ENCODE peak calls at places on chromosomes 16 and 17, in ten cellular contexts. B is AG04450; I is ovary; N is BE2C; A is GM20000; X is activated CD8-positive, alpha-beta T cell treated with anti-CD3 and anti-CD28 coated beads for 36 hours; J is WTC11; Y is fibroblast of mammary gland; Q is heart left ventricle; U is neural progenitor cell. C is an unnamed sample.

GRCh38 chr17:45368661-45369060 is 51.8 kb upstream of the MAP3K14 start:
- DNase-seq in Y (peak), I (no peak), U (no peak), X (no peak), Q (no peak), A (no peak), B (peak), N (no peak), J (no peak), C (no peak)

GRCh38 chr17:48718781-48719641 is 3.3 kb downstream of the PRAC1 start:
- DNase-seq in N (no peak), Y (no peak), X (no peak), U (peak), B (no peak), Q (no peak), A (peak), J (peak), I (no peak), C (no peak)

GRCh38 chr17:71378036-71378435 is 742.8 kb upstream of the SOX9 start:
- DNase-seq in Y (no peak), X (no peak), I (no peak), N (no peak), U (no peak), A (no peak), B (no peak), J (no peak), Q (no peak), C (no peak)

GRCh38 chr17:38628441-38628840 is 22.7 kb upstream of the SRCIN1 start:
- DNase-seq in Y (peak), B (no peak), Q (no peak), U (no peak), I (no peak), J (peak), N (peak), X (peak), A (peak), C (no peak)

GRCh38 chr17:9557846-9558245 is 17.8 kb downstream of the STX8 start:
- DNase-seq in Q (no peak), N (no peak), X (no peak), J (no peak), U (no peak), I (no peak), B (no peak), A (no peak), Y (peak), C (no peak)

GRCh38 chr16:72793017-72793416 is 254.9 kb downstream of the ZFHX3 start:
- DNase-seq in X (no peak), B (no peak), Y (no peak), A (no peak), U (no peak), I (no peak), N (no peak), J (no peak), Q (no peak), C (no peak)

GRCh38 chr16:35399133-35399532 is 1939.7 kb downstream of the TP53TG3F start:
- DNase-seq in J (no peak), Q (no peak), A (no peak), U (no peak), Y (no peak), X (no peak), I (no peak), N (no peak), B (no peak), C (no peak)

GRCh38 chr16:86222541-86222940 is 287.8 kb upstream of the FOXF1 start:
- DNase-seq in N (no peak), X (no peak), U (peak), I (no peak), B (peak), Q (no peak), Y (peak), A (no peak), J (no peak), C (no peak)

GRCh38 chr17:57927048-57927723 is 28.0 kb downstream of the CUEDC1 start:
- DNase-seq in J (no peak), I (no peak), X (no peak), A (no peak), N (no peak), Q (no peak), Y (peak), B (no peak), U (peak), C (peak)

GRCh38 chr16:50676684-50677225 is 4.4 kb downstream of the SNX20 start:
- DNase-seq in I (no peak), U (no peak), X (no peak), J (no peak), A (no peak), Y (no peak), Q (no peak), B (no peak), N (no peak), C (no peak)

GRCh38 chr16:85798283-85798776 is 1.0 kb downstream of the EMC8 start:
- DNase-seq in N (no peak), X (no peak), Q (no peak), Y (no peak), U (peak), I (no peak), B (no peak), J (no peak), A (no peak), C (peak)

GRCh38 chr17:45955326-45955725 is 43.7 kb upstream of the STH start:
- DNase-seq in B (no peak), N (no peak), X (no peak), A (no peak), U (no peak), Y (no peak), Q (no peak), J (no peak), I (no peak), C (no peak)

GRCh38 chr16:3137267-3137666 is 2.4 kb downstream of the ZNF213 start:
- DNase-seq in Q (no peak), J (no peak), X (no peak), U (no peak), A (no peak), Y (no peak), N (no peak), I (no peak), B (no peak), C (no peak)

GRCh38 chr17:3647769-3648540 is 11.4 kb downstream of the CTNS start:
- DNase-seq in Y (peak), U (peak), Q (no peak), J (peak), I (no peak), N (peak), A (no peak), X (peak), B (no peak), C (peak)

GRCh38 chr17:50834786-50835562 is 412 bp upstream of the WFIKKN2 start:
- DNase-seq in B (peak), Y (peak), X (no peak), U (peak), I (peak), Q (no peak), A (no peak), J (no peak), N (no peak), C (no peak)

GRCh38 chr16:15636392-15636873 is 6.5 kb downstream of the MARF1 start:
- DNase-seq in U (no peak), Y (no peak), N (no peak), I (no peak), B (no peak), A (peak), J (no peak), X (peak), Q (no peak), C (no peak)

GRCh38 chr16:84746875-84747274 is 47.1 kb downstream of the USP10 start:
- DNase-seq in X (no peak), I (no peak), Q (no peak), J (no peak), Y (no peak), U (no peak), B (no peak), A (no peak), N (no peak), C (no peak)
- TF ChIP-seq CTCF in X (peak), I (no peak), Q (no peak), J (no peak), Y (peak), U (peak), B (peak), A (no peak), N (peak), C (peak)

GRCh38 chr17:17784599-17785264 is 52.1 kb downstream of the SREBF1 start:
- DNase-seq in X (peak), N (peak), Y (no peak), U (peak), J (no peak), B (no peak), I (peak), Q (no peak), A (no peak), C (no peak)

GRCh38 chr17:17781591-17782424 is 55.0 kb downstream of the SREBF1 start:
- DNase-seq in B (no peak), Y (peak), I (peak), A (peak), Q (peak), X (peak), J (peak), N (peak), U (peak), C (peak)

GRCh38 chr17:17782425-17783120 is 54.2 kb downstream of the SREBF1 start:
- DNase-seq in Y (no peak), B (no peak), I (peak), N (no peak), J (peak), X (peak), Q (peak), A (peak), U (peak), C (no peak)

GRCh38 chr17:17783825-17784598 is 52.8 kb downstream of the SREBF1 start:
- DNase-seq in U (peak), N (peak), A (no peak), I (peak), B (no peak), X (peak), Q (peak), J (peak), Y (peak), C (no peak)

DNA sequence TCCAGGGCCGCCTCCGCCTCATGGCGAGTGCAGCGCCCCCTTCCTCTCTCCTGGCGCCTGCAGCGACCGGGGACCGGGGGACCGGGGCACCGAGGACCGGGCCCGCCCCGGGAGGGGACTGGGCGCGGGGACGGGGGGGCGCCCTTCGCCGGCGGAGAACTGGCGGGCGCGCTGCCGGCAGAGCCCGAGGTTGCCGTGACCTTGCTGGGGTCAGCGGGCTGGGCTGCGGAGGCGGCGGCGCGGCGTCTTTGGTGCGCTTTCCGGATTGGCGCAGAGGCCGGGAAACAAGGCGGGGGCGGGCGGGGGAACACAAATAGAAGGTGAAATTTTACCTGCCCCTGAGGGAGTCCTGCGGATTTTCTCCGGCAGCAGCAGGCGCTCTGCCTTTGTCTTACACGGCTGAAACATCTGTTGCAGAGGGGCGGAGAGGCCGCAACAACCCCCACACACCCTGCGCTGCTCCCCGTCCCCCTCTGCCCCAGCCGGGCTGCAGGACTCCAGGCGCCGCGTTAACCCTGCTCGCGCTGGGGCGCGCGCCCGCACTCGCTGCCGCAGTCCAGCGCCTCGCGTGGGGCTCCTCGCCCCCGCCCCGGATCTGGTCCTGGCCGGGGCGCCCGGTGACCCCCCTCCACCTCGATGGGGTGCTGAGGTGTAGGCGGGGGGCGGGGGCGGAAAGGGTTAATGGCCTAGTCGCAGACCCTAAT is 53.5 kb downstream of the SREBF1 start:
- DNase-seq in I (peak), Q (peak), U (peak), J (peak), A (peak), B (no peak), X (peak), N (peak), Y (peak), C (peak)
- TF ChIP-seq CTCF in I (no peak), Q (no peak), U (peak), J (no peak), A (peak), B (peak), X (peak), N (peak), Y (no peak), C (no peak)

DNA sequence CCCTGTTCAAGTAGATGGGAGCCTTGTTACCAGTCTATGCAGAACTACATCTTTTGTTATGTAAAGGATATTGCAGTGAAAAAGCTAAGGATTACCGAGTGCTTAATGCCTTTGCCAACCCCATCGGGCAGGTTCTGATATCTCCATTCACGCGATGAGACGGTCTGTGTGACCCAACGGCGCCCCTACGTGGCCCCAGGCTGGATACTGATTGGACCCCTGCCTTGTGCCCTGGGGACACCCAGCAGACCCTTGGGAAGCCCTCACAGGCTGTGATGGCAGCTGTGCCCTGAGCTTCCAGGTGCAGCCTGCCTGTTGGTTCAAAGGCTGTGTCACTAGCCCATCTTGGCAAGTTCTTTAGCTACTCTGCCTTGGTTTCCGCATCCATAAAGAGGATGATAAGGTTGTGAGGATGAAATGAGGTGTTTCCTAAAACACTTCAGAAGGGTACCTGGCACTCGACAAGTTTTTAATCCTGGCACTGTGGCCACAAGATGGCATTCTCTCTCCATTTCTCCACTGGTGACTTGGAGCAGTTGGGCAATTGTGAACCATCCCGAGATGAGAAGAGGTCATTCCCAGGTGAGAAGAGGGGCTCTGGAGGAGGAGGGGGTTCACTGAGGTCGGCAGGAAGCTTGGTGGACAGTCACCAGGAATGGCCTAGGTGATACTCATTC is 33.6 kb downstream of the HAPSTR1 start:
- DNase-seq in Y (no peak), X (no peak), A (no peak), N (no peak), Q (no peak), J (peak), U (no peak), I (no peak), B (no peak), C (no peak)
- TF ChIP-seq CTCF in Y (no peak), X (no peak), A (no peak), N (peak), Q (no peak), J (no peak), U (no peak), I (no peak), B (no peak), C (no peak)

GRCh38 chr17:64497565-64498035 is 746 bp upstream of the POLG2 start:
- DNase-seq in J (no peak), X (no peak), N (no peak), B (no peak), Y (no peak), U (no peak), A (no peak), Q (no peak), I (no peak), C (no peak)
- TF ChIP-seq CTCF in J (peak), X (no peak), N (no peak), B (no peak), Y (no peak), U (no peak), A (no peak), Q (no peak), I (peak), C (no peak)

GRCh38 chr16:22194707-22195444 is 11.2 kb upstream of the EEF2K start:
- DNase-seq in J (no peak), B (no peak), Q (no peak), U (no peak), N (no peak), A (no peak), I (no peak), X (peak), Y (no peak), C (no peak)

GRCh38 chr16:22195695-22196558 is 10.2 kb upstream of the EEF2K start:
- DNase-seq in B (peak), Y (peak), N (peak), Q (peak), U (peak), X (peak), I (peak), A (peak), J (peak), C (peak)

GRCh38 chr16:22195445-22195694 is 10.7 kb upstream of the EEF2K start:
- DNase-seq in J (no peak), Y (no peak), N (no peak), Q (no peak), X (no peak), A (no peak), I (no peak), U (no peak), B (no peak), C (no peak)

GRCh38 chr16:22202261-22202637 is 3.8 kb upstream of the EEF2K start:
- DNase-seq in Y (no peak), I (no peak), X (no peak), Q (no peak), J (no peak), B (no peak), N (no peak), A (no peak), U (no peak), C (no peak)

GRCh38 chr16:22198547-22199293 is 7.4 kb upstream of the EEF2K start:
- DNase-seq in N (no peak), Y (peak), U (no peak), J (no peak), X (no peak), A (peak), I (no peak), Q (no peak), B (no peak), C (peak)
- TF ChIP-seq CTCF in N (no peak), Y (no peak), U (no peak), J (no peak), X (no peak), A (peak), I (no peak), Q (no peak), B (peak), C (no peak)

GRCh38 chr17:31540602-31541307 is 149.3 kb downstream of the RAB11FIP4 start:
- DNase-seq in I (no peak), J (no peak), B (no peak), N (no peak), X (no peak), Q (no peak), Y (no peak), A (no peak), U (no peak), C (no peak)

GRCh38 chr17:31537558-31537957 is 146.1 kb downstream of the RAB11FIP4 start:
- DNase-seq in X (no peak), A (no peak), I (peak), Q (no peak), J (no peak), B (no peak), N (no peak), Y (peak), U (no peak), C (no peak)

GRCh38 chr17:31538080-31538762 is 146.7 kb downstream of the RAB11FIP4 start:
- DNase-seq in N (no peak), U (no peak), J (no peak), A (peak), Q (no peak), Y (no peak), B (no peak), X (no peak), I (no peak), C (no peak)

GRCh38 chr17:31544186-31544585 is 152.7 kb downstream of the RAB11FIP4 start:
- DNase-seq in Y (no peak), X (no peak), N (no peak), U (no peak), Q (no peak), J (no peak), B (no peak), I (no peak), A (no peak), C (no peak)

GRCh38 chr17:31541559-31541958 is 150.1 kb downstream of the RAB11FIP4 start:
- DNase-seq in X (no peak), N (peak), I (no peak), Q (no peak), Y (no peak), J (peak), A (no peak), B (no peak), U (no peak), C (no peak)
- TF ChIP-seq CTCF in X (no peak), N (no peak), I (no peak), Q (no peak), Y (no peak), J (no peak), A (no peak), B (peak), U (no peak), C (peak)

C was measured in epithelial cell of esophagus.